ENCODE peak calls at places on chromosomes 5 and 9, in five cellular contexts. A, R, M, E and F are unnamed samples.

GRCh38 chr5:38600334-38601045 is 44.0 kb upstream of the LIFR start:
- DNase-seq in R (no peak), M (no peak), A (no peak), E (no peak), F (no peak)

GRCh38 chr5:44942524-44943001 is 133.8 kb downstream of the MRPS30 start:
- DNase-seq in M (no peak), R (no peak), E (no peak), A (no peak), F (no peak)

GRCh38 chr9:99362317-99362716 is 140.2 kb downstream of the SEC61B start:
- DNase-seq in M (no peak), R (no peak), A (no peak), E (no peak), F (no peak)

GRCh38 chr5:1227669-1228068 is 2.5 kb downstream of the SLC6A18 start:
- DNase-seq in E (no peak), A (no peak), M (no peak), R (no peak), F (peak)

GRCh38 chr5:74483001-74483400 is 157.5 kb downstream of the ENC1 start:
- DNase-seq in R (no peak), E (no peak), M (no peak), A (no peak), F (no peak)

GRCh38 chr9:33795281-33795680 is at the start of gene PRSS3:
- DNase-seq in E (no peak), R (no peak), M (no peak), A (no peak), F (no peak)

GRCh38 chr9:60545346-60546315 is 368.6 kb upstream of the SPATA31A5 start:
- DNase-seq in E (no peak), A (no peak), R (no peak), M (no peak), F (no peak)

GRCh38 chr9:134992755-134993124 is 75.0 kb upstream of the FCN1 start:
- DNase-seq in M (no peak), R (no peak), A (no peak), E (no peak), F (peak)

GRCh38 chr9:28073278-28073677 is 500.0 kb upstream of the C9orf72 start:
- DNase-seq in E (no peak), A (peak), M (peak), R (no peak), F (no peak)

GRCh38 chr5:89213584-89213983 is 330.6 kb upstream of the MEF2C start:
- DNase-seq in M (no peak), E (no peak), R (peak), A (no peak), F (no peak)

GRCh38 chr9:122144836-122145235 is 14.7 kb downstream of the NDUFA8 start:
- DNase-seq in M (no peak), E (no peak), A (no peak), R (no peak), F (no peak)

GRCh38 chr9:13535141-13535540 is 255.6 kb upstream of the MPDZ start:
- DNase-seq in R (no peak), M (no peak), A (no peak), E (no peak), F (no peak)

GRCh38 chr9:135243201-135244190 is 156.0 kb downstream of the OLFM1 start:
- DNase-seq in A (no peak), R (no peak), E (no peak), M (no peak), F (no peak)

GRCh38 chr9:88527626-88528025 is 7.4 kb upstream of the NXNL2 start:
- DNase-seq in M (no peak), R (no peak), E (no peak), A (no peak), F (no peak)

GRCh38 chr5:61263072-61263471 is 69.0 kb upstream of the ZSWIM6 start:
- DNase-seq in E (no peak), R (no peak), A (no peak), M (no peak), F (peak)

GRCh38 chr5:86572825-86573224 is 44.9 kb upstream of the COX7C start:
- DNase-seq in M (no peak), A (no peak), E (no peak), R (no peak), F (no peak)

GRCh38 chr5:90767710-90768109 is 209.1 kb downstream of the ADGRV1 start:
- DNase-seq in R (no peak), E (no peak), M (no peak), A (no peak), F (no peak)

GRCh38 chr5:126139773-126140172 is 283.4 kb upstream of the GRAMD2B start:
- DNase-seq in A (no peak), E (no peak), M (no peak), R (no peak), F (no peak)

GRCh38 chr5:118614701-118615475 is 373.5 kb downstream of the DTWD2 start:
- DNase-seq in R (no peak), A (no peak), E (no peak), M (no peak), F (no peak)

GRCh38 chr5:164934039-164934438 is 1428.6 kb downstream of the MAT2B start:
- DNase-seq in R (no peak), M (no peak), E (no peak), A (no peak), F (no peak)

GRCh38 chr5:160369990-160370712 is at the start of gene C1QTNF2:
- DNase-seq in M (peak), R (peak), E (peak), A (no peak), F (peak)

GRCh38 chr9:1267141-1267570 is 217.0 kb downstream of the DMRT2 start:
- DNase-seq in A (no peak), R (no peak), E (no peak), M (no peak), F (no peak)

GRCh38 chr9:120396418-120396817 is 183.5 kb downstream of the CDK5RAP2 start:
- DNase-seq in R (no peak), M (no peak), E (no peak), A (no peak), F (no peak)

GRCh38 chr9:86732514-86732913 is 214.8 kb downstream of the GAS1 start:
- DNase-seq in E (no peak), A (no peak), R (no peak), M (peak), F (no peak)

DNA sequence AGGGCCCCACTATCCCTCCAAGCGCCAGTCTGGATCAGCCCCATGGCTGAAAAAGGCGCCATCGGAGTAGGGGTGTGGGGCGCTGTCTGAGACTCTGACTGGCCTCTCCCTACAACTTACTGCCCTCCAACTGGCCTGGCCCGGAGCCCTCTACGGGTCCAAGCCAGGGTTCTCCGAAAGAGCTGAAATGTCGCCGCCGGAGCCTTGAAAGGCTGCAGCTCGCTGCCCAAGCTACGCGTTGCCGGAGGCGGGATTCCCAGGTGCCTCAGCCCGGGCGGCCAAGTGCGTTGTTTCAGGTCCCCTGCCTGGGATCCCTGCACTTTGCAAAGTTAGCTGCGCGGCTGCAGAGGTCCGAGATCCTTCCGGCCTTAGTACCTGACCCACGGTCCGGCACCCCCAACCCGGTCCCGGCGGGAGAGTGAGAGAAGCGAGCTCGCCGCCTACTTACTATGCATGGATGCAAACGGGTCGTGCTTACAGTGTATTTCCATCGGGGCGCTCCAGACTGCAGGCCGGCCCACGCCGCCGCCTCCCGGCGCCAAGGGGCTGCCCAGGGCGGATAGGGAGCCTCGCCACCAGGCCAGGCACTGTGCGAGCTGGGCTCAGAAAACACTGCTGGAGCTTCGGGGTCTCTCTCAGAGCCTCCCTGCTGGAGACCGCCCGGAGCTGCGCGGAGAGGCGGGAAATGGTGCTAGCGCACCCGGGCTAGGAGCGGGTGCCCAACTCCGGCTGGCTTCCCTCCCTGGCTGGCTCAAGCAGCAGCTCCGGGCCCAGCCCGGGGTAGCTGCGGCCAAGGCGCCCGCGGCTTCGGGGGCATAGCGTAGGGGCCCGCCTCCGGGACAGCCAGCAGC is 7.8 kb downstream of the PAX5 start:
- DNase-seq in R (no peak), E (no peak), A (no peak), M (no peak), F (no peak)
- H3K4me3 ChIP-seq in R (no peak), E (no peak), A (no peak), M (no peak), F (peak)

DNA sequence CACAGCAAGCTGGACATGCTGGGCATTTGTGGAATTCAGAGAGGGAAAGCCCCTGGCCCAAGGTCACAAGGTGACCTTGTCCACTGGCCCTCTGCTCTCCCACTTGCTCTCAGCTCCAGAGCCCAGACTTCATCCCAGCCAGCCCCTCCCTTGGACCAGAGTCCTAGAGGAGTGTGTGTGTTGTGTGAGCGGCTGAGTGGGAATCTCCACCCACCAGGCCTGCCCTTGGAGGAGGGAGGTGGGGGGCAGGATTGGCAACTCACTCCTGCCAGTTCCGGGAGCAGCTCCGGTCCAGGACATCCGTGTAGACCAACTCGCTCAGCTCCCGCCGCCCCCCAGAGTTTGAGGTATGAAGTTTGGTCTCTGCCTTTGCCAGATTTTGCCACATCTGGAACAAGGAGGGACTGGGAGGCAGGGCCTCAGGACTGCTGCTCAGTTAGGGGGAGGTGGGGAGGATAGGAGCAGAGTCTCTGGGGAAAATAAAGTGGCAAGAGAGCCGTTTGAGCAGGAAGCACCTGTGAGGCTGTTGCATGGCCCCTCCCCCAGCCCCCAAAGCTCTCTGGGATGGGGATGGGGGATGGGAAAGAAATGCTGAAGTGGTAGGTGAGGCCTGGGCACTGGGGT is 1.4 kb downstream of the MZB1 start:
- DNase-seq in R (no peak), A (no peak), M (peak), E (peak), F (no peak)
- TF ChIP-seq POLR2A in R (no peak), A (no peak), M (no peak), E (peak), F (no peak)

DNA sequence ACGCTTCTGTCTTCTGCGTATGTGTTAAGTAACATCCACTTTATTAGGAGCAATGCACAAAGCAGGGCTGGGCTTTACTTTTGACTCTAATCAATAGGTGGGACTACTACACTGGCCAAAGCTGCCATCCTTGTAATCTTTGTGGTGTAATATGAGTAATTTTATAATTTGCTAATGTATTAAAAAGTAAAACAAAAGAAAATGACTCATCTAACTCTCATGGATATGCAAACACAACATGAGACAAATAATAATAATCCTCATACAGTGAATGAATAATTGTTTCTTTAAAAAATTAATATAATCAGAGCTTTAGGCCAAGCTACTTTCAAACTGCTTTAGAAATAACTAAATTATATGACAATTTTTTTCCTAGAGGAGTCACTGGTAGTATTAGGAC is 90.7 kb downstream of the NR3C1 start:
- DNase-seq in A (no peak), M (no peak), E (no peak), R (no peak), F (no peak)
- TF ChIP-seq CTCF in A (no peak), M (no peak), E (no peak), R (no peak), F (no peak)

DNA sequence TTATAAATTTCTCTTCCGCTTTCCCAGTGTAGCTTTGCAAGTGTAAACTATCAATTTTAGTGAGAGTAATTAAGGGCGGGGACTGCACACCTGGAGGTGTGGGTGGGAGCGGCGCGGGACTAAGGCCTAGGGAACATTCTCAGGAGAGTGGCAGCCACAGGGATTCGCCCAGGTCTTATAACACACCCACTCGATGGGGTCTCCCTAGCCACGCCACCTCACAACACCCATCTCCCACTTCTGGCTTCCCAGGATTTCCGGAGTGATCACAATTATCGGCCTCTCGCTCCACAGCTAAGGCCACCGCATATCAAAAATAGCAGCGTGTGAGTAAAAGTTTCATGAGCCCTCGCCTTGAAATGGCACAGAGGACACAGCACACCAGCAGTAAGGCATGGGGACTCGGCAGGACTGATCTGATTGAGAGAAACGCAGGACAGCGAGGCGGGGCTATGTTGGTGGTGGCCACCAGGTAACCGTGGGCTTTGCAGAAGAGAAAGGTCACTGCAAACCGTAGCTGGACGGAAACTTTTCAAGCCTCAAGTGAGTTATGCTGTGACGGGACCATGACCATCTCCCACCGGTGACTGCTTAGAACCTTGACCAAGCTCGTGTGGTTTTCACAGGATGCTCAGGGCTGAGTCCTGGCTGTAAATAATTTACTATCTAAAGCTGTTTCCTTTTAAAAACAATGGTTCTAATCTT is 1.1 kb upstream of the LPAR1 start:
- DNase-seq in A (no peak), M (no peak), E (peak), R (no peak), F (no peak)
- H3K4me3 ChIP-seq in A (peak), M (no peak), E (peak), R (peak), F (peak)

DNA sequence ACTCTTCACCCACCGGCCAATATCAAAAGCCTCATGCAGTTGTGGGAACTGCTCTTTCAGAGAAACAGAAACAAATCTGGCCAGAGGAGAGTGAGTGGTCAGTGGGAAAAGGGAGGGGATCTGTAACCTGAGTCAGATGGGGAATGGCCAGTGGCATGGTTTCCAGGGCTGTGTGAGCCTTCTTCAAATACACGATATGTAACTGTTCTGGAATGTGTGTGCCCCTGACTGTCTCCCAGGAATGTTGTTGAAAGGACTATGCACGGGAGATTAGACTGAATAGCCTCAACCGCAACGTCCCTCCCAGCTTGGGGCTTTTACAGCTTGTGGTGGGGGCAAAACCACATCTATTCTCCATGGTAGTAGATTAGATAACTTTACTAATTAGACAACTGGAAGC is 60.8 kb downstream of the SH3TC2 start:
- DNase-seq in M (no peak), A (no peak), E (no peak), R (no peak), F (peak)
- TF ChIP-seq POLR2A in M (no peak), A (no peak), E (no peak), R (no peak), F (no peak)

GRCh38 chr9:37364751-37365360 is 57.6 kb upstream of the GRHPR start:
- DNase-seq in M (no peak), E (peak), R (no peak), A (no peak), F (no peak)
- TF ChIP-seq CTCF in M (no peak), E (no peak), R (no peak), A (peak), F (no peak)